ENCODE peak calls at places on chromosome 17, in nine cellular contexts. One of them, this sample, is unnamed.

GRCh38 chr17:28282596-28282995 is 36.4 kb upstream of the TMEM97 start:
- DNase-seq in SK-N-SH: no peak
- DNase-seq in HepG2: no peak
- DNase-seq in GM23338: no peak
- DNase-seq in HL-60: no peak
- DNase-seq in A549: no peak
- DNase-seq in HCT116: peak; percentile 21
- DNase-seq in GM12878: no peak
- DNase-seq in K562: no peak
- DNase-seq in this sample: no peak

GRCh38 chr17:80821546-80821945 is 170.1 kb upstream of the CHMP6 start:
- DNase-seq in HL-60: no peak
- DNase-seq in HepG2: no peak
- DNase-seq in SK-N-SH: no peak
- DNase-seq in K562: no peak
- DNase-seq in A549: no peak
- DNase-seq in GM12878: no peak
- DNase-seq in HCT116: no peak
- DNase-seq in GM23338: no peak
- DNase-seq in this sample: no peak

GRCh38 chr17:784143-784542 is 2.0 kb downstream of the MRM3 start:
- DNase-seq in HL-60: no peak
- DNase-seq in HCT116: no peak
- DNase-seq in GM23338: no peak
- DNase-seq in GM12878: no peak
- DNase-seq in SK-N-SH: no peak
- DNase-seq in HepG2: no peak
- DNase-seq in K562: no peak
- DNase-seq in A549: no peak
- DNase-seq in this sample: no peak

GRCh38 chr17:46809110-46809571 is 9.4 kb downstream of the WNT3 start:
- DNase-seq in HepG2: no peak
- DNase-seq in A549: no peak
- DNase-seq in GM12878: no peak
- DNase-seq in HL-60: no peak
- DNase-seq in GM23338: peak; percentile 70
- DNase-seq in K562: peak; percentile 90
- DNase-seq in SK-N-SH: peak; percentile 90
- DNase-seq in HCT116: no peak
- DNase-seq in this sample: no peak

GRCh38 chr17:78559749-78560368 is 17.3 kb downstream of the DNAH17 start:
- DNase-seq in HCT116: peak; percentile 57
- DNase-seq in HepG2: no peak
- DNase-seq in A549: no peak
- DNase-seq in GM23338: peak; percentile 70
- DNase-seq in SK-N-SH: no peak
- DNase-seq in K562: peak; percentile 57
- DNase-seq in HL-60: peak; percentile 16
- DNase-seq in GM12878: no peak
- DNase-seq in this sample: no peak

GRCh38 chr17:31517524-31517923 is 126.0 kb downstream of the RAB11FIP4 start:
- DNase-seq in SK-N-SH: peak; percentile 80
- DNase-seq in K562: peak; percentile 49
- DNase-seq in HL-60: no peak
- DNase-seq in A549: no peak
- DNase-seq in HCT116: no peak
- DNase-seq in GM12878: no peak
- DNase-seq in GM23338: peak; percentile 78
- DNase-seq in HepG2: peak; percentile 53
- DNase-seq in this sample: no peak

GRCh38 chr17:48335858-48336500 is 94.0 kb downstream of the SKAP1 start:
- DNase-seq in GM12878: peak; percentile 37
- DNase-seq in SK-N-SH: peak; percentile 34
- DNase-seq in HepG2: peak; percentile 42
- DNase-seq in K562: peak; percentile 14
- DNase-seq in HCT116: peak; percentile 78
- DNase-seq in A549: peak; percentile 35
- DNase-seq in HL-60: no peak
- DNase-seq in GM23338: peak; percentile 64
- DNase-seq in this sample: peak; percentile 62

GRCh38 chr17:7834554-7834890 is 505 bp downstream of the KDM6B start:
- DNase-seq in HCT116: no peak
- DNase-seq in HepG2: peak; percentile 64
- DNase-seq in K562: peak; percentile 28
- DNase-seq in SK-N-SH: peak; percentile 58
- DNase-seq in A549: peak; percentile 50
- DNase-seq in HL-60: no peak
- DNase-seq in GM12878: no peak
- DNase-seq in GM23338: peak; percentile 48
- DNase-seq in this sample: no peak

GRCh38 chr17:72439893-72440502 is 319.2 kb downstream of the SOX9 start:
- DNase-seq in HL-60: no peak
- DNase-seq in HCT116: no peak
- DNase-seq in SK-N-SH: no peak
- DNase-seq in A549: no peak
- DNase-seq in GM12878: no peak
- DNase-seq in HepG2: no peak
- DNase-seq in GM23338: no peak
- DNase-seq in K562: no peak
- DNase-seq in this sample: no peak

GRCh38 chr17:31580331-31581021 is 189.0 kb downstream of the RAB11FIP4 start:
- DNase-seq in HL-60: peak; percentile 71
- DNase-seq in A549: no peak
- DNase-seq in GM23338: no peak
- DNase-seq in HCT116: no peak
- DNase-seq in K562: no peak
- DNase-seq in HepG2: no peak
- DNase-seq in GM12878: no peak
- DNase-seq in SK-N-SH: no peak
- DNase-seq in this sample: no peak

GRCh38 chr17:82371333-82372062 is at the start of gene UTS2R:
- DNase-seq in HCT116: no peak
- DNase-seq in HepG2: no peak
- DNase-seq in HL-60: no peak
- DNase-seq in K562: no peak
- DNase-seq in GM23338: peak; percentile 69
- DNase-seq in A549: no peak
- DNase-seq in SK-N-SH: peak; percentile 79
- DNase-seq in GM12878: no peak
- DNase-seq in this sample: no peak

GRCh38 chr17:55743103-55743679 is 7.7 kb upstream of the PCTP start:
- DNase-seq in GM12878: no peak
- DNase-seq in SK-N-SH: no peak
- DNase-seq in HepG2: peak; percentile 88
- DNase-seq in HCT116: peak; percentile 85
- DNase-seq in GM23338: no peak
- DNase-seq in A549: peak; percentile 23
- DNase-seq in HL-60: no peak
- DNase-seq in K562: peak; percentile 22
- DNase-seq in this sample: no peak

GRCh38 chr17:71902931-71903506 is 217.8 kb upstream of the SOX9 start:
- DNase-seq in GM23338: no peak
- DNase-seq in GM12878: no peak
- DNase-seq in A549: no peak
- DNase-seq in K562: no peak
- DNase-seq in HCT116: no peak
- DNase-seq in SK-N-SH: no peak
- DNase-seq in HL-60: no peak
- DNase-seq in HepG2: no peak
- DNase-seq in this sample: no peak

GRCh38 chr17:34391241-34391640 is 28.2 kb upstream of the CCL1 start:
- DNase-seq in HL-60: no peak
- DNase-seq in A549: no peak
- DNase-seq in GM23338: no peak
- DNase-seq in SK-N-SH: no peak
- DNase-seq in K562: no peak
- DNase-seq in GM12878: no peak
- DNase-seq in HCT116: no peak
- DNase-seq in HepG2: no peak
- DNase-seq in this sample: no peak

GRCh38 chr17:31007695-31008373 is 37.0 kb downstream of the RNF135 start:
- DNase-seq in HL-60: no peak
- DNase-seq in GM23338: no peak
- DNase-seq in GM12878: no peak
- DNase-seq in SK-N-SH: no peak
- DNase-seq in K562: no peak
- DNase-seq in HepG2: no peak
- DNase-seq in HCT116: no peak
- DNase-seq in A549: no peak
- DNase-seq in this sample: no peak

GRCh38 chr17:61452301-61453290 is at the start of gene TBX4:
- DNase-seq in HCT116: no peak
- DNase-seq in GM23338: peak; percentile 76
- DNase-seq in GM12878: no peak
- DNase-seq in HepG2: no peak
- DNase-seq in K562: no peak
- DNase-seq in A549: no peak
- DNase-seq in SK-N-SH: no peak
- DNase-seq in HL-60: no peak
- DNase-seq in this sample: no peak

GRCh38 chr17:61450641-61451537 is 1.3 kb upstream of the TBX4 start:
- DNase-seq in GM23338: peak; percentile 79
- DNase-seq in A549: no peak
- DNase-seq in HCT116: no peak
- DNase-seq in HL-60: no peak
- DNase-seq in K562: no peak
- DNase-seq in HepG2: no peak
- DNase-seq in GM12878: no peak
- DNase-seq in SK-N-SH: no peak
- DNase-seq in this sample: no peak

GRCh38 chr17:61453563-61453962 is 1.3 kb downstream of the TBX4 start:
- DNase-seq in GM23338: no peak
- DNase-seq in K562: no peak
- DNase-seq in HCT116: no peak
- DNase-seq in HepG2: no peak
- DNase-seq in A549: no peak
- DNase-seq in HL-60: no peak
- DNase-seq in SK-N-SH: no peak
- DNase-seq in GM12878: no peak
- DNase-seq in this sample: no peak

GRCh38 chr17:61449707-61450640 is 2.2 kb upstream of the TBX4 start:
- DNase-seq in K562: no peak
- DNase-seq in HCT116: no peak
- DNase-seq in GM23338: no peak
- DNase-seq in HL-60: no peak
- DNase-seq in GM12878: no peak
- DNase-seq in HepG2: no peak
- DNase-seq in A549: no peak
- DNase-seq in SK-N-SH: no peak
- DNase-seq in this sample: no peak

DNA sequence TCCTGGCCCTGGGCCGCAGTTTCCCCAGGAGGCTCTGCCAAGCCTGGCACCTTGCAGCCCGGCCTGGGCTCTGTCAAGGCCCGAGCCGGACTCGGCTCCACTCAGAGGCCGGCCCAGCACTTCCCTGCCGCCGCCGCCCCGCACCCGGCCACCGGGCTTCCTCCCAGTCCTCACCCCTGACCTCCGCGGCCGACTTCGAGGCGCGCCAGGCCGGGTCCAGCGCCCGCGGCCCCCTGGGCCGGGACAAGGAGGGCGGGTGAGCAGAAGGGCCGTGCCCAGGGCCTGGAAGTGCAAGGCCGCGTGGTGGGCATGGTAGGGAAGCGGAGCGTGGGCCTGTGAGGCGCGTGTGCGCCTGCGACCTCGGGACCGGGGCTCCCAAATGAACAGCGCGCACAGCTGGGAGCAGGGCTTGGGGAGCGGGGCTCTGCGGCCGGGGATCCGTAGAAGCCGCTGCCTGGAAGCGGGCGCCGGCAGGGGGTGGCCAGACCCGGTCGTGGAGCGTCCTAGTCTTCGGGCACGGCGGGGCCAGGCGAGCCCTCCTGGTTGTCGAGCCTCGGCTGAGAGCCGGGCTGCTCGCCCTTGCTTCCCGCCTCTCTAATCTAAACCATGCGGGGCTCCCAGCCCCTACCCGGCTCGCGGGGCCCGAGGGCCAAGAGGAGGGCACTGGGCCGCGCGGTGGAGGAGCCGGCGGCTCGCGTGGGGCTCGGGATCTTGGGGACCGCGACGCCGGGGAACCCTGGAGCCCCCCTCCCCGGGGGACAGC is 503 bp upstream of the TBX4 start:
- DNase-seq in A549: no peak
- DNase-seq in K562: no peak
- DNase-seq in HL-60: no peak
- DNase-seq in HCT116: no peak
- DNase-seq in HepG2: no peak
- DNase-seq in GM12878: no peak
- DNase-seq in GM23338: peak; percentile 64
- DNase-seq in SK-N-SH: no peak
- DNase-seq in this sample: no peak
- TF ChIP-seq REST in A549: no peak
- TF ChIP-seq REST in K562: no peak
- TF ChIP-seq REST in HL-60: no peak
- TF ChIP-seq REST in HCT116: no peak
- TF ChIP-seq REST in HepG2: no peak
- TF ChIP-seq REST in GM12878: no peak
- TF ChIP-seq REST in GM23338: no peak
- TF ChIP-seq REST in SK-N-SH: no peak
- TF ChIP-seq REST in this sample: no peak

DNA sequence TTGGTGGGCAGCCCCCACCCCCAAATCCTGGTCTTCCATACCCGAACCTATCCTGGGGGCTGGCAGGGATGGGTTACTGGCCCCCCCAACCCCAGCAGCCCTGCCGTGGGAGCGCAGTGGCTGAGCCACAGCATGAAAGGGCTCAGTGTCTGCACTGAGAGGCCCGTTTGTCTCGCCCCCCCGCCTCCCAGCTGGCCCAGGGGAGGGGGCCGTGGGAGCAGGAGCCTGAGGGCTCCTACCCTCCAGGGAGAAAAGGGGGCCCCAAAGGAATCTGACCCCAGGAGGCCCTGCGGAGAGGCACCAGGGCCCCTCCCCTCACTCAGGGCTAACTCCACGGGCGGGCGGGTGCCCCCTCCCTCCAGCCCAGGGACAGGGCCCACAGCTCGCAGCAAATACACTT is 7.6 kb downstream of the CASKIN2 start:
- DNase-seq in HL-60: no peak
- DNase-seq in HepG2: no peak
- DNase-seq in SK-N-SH: no peak
- DNase-seq in GM23338: no peak
- DNase-seq in K562: no peak
- DNase-seq in HCT116: no peak
- DNase-seq in GM12878: no peak
- DNase-seq in A549: no peak
- DNase-seq in this sample: no peak
- TF ChIP-seq REST in HL-60: no peak
- TF ChIP-seq REST in HepG2: no peak
- TF ChIP-seq REST in SK-N-SH: no peak
- TF ChIP-seq REST in GM23338: no peak
- TF ChIP-seq REST in K562: no peak
- TF ChIP-seq REST in HCT116: no peak
- TF ChIP-seq REST in GM12878: no peak
- TF ChIP-seq REST in A549: no peak
- TF ChIP-seq REST in this sample: no peak

GRCh38 chr17:44522883-44523671 is 19.9 kb upstream of the GPATCH8 start:
- DNase-seq in GM12878: peak; percentile 46
- DNase-seq in HCT116: peak; percentile 69
- DNase-seq in GM23338: peak; percentile 94
- DNase-seq in A549: peak; percentile 84
- DNase-seq in HL-60: no peak
- DNase-seq in HepG2: peak; percentile 82
- DNase-seq in K562: peak; percentile 60
- DNase-seq in SK-N-SH: peak; percentile 48
- DNase-seq in this sample: no peak
- TF ChIP-seq REST in GM12878: no peak
- TF ChIP-seq REST in HCT116: no peak
- TF ChIP-seq REST in GM23338: no peak
- TF ChIP-seq REST in A549: no peak
- TF ChIP-seq REST in HL-60: no peak
- TF ChIP-seq REST in HepG2: no peak
- TF ChIP-seq REST in K562: no peak
- TF ChIP-seq REST in SK-N-SH: no peak
- TF ChIP-seq REST in this sample: no peak

GRCh38 chr17:4208228-4208627 is 55.6 kb downstream of the ANKFY1 start:
- DNase-seq in K562: no peak
- DNase-seq in GM12878: no peak
- DNase-seq in HCT116: no peak
- DNase-seq in GM23338: no peak
- DNase-seq in HL-60: no peak
- DNase-seq in HepG2: no peak
- DNase-seq in SK-N-SH: no peak
- DNase-seq in A549: no peak
- DNase-seq in this sample: no peak
- TF ChIP-seq REST in K562: no peak
- TF ChIP-seq REST in GM12878: no peak
- TF ChIP-seq REST in HCT116: no peak
- TF ChIP-seq REST in GM23338: no peak
- TF ChIP-seq REST in HL-60: no peak
- TF ChIP-seq REST in HepG2: no peak
- TF ChIP-seq REST in SK-N-SH: no peak
- TF ChIP-seq REST in A549: no peak
- TF ChIP-seq REST in this sample: no peak

This sample was measured in Panc1.